ENCODE peak calls at places on chromosomes 2 and 18, in six cellular contexts. One of them, this sample, is unnamed.

GRCh38 chr2:133378386-133378785 is 189.9 kb downstream of the NCKAP5 start:
- DNase-seq in OCI-LY7: no peak
- DNase-seq in heart left ventricle: no peak
- DNase-seq in AG04450: no peak
- DNase-seq in A549: no peak
- DNase-seq in small intestine: no peak
- DNase-seq in this sample: no peak

GRCh38 chr2:50049237-50049636 is 894.9 kb upstream of the FSHR start:
- DNase-seq in OCI-LY7: no peak
- DNase-seq in AG04450: no peak
- DNase-seq in heart left ventricle: no peak
- DNase-seq in small intestine: peak; percentile 62
- DNase-seq in A549: no peak
- DNase-seq in this sample: no peak

GRCh38 chr2:95343429-95344207 is 46.5 kb downstream of the KCNIP3 start:
- DNase-seq in A549: no peak
- DNase-seq in heart left ventricle: no peak
- DNase-seq in AG04450: no peak
- DNase-seq in OCI-LY7: no peak
- DNase-seq in small intestine: no peak
- DNase-seq in this sample: no peak

GRCh38 chr2:66555076-66555475 is 120.2 kb downstream of the MEIS1 start:
- DNase-seq in heart left ventricle: no peak
- DNase-seq in OCI-LY7: no peak
- DNase-seq in AG04450: no peak
- DNase-seq in small intestine: no peak
- DNase-seq in A549: no peak
- DNase-seq in this sample: no peak

GRCh38 chr2:38467768-38468463 is 90.8 kb upstream of the ATL2 start:
- DNase-seq in small intestine: no peak
- DNase-seq in OCI-LY7: no peak
- DNase-seq in AG04450: no peak
- DNase-seq in A549: no peak
- DNase-seq in heart left ventricle: no peak
- DNase-seq in this sample: no peak

GRCh38 chr2:128303911-128304310 is 14.8 kb downstream of the HS6ST1 start:
- DNase-seq in heart left ventricle: no peak
- DNase-seq in OCI-LY7: no peak
- DNase-seq in AG04450: no peak
- DNase-seq in small intestine: no peak
- DNase-seq in A549: no peak
- DNase-seq in this sample: no peak

GRCh38 chr18:76750269-76750668 is 72.1 kb upstream of the ZNF236 start:
- DNase-seq in small intestine: no peak
- DNase-seq in OCI-LY7: no peak
- DNase-seq in A549: no peak
- DNase-seq in heart left ventricle: no peak
- DNase-seq in AG04450: no peak
- DNase-seq in this sample: no peak

GRCh38 chr18:12828116-12829051 is 55.7 kb downstream of the PTPN2 start:
- DNase-seq in small intestine: no peak
- DNase-seq in OCI-LY7: no peak
- DNase-seq in heart left ventricle: no peak
- DNase-seq in A549: no peak
- DNase-seq in AG04450: no peak
- DNase-seq in this sample: no peak

GRCh38 chr18:59960272-59960671 is 60.5 kb downstream of the PMAIP1 start:
- DNase-seq in A549: no peak
- DNase-seq in small intestine: no peak
- DNase-seq in heart left ventricle: no peak
- DNase-seq in AG04450: no peak
- DNase-seq in OCI-LY7: no peak
- DNase-seq in this sample: no peak

GRCh38 chr2:232299927-232300674 is 78.5 kb upstream of the ALPP start:
- DNase-seq in heart left ventricle: no peak
- DNase-seq in small intestine: no peak
- DNase-seq in AG04450: no peak
- DNase-seq in A549: no peak
- DNase-seq in OCI-LY7: no peak
- DNase-seq in this sample: no peak

GRCh38 chr2:200408428-200409311 is 101.2 kb downstream of the KCTD18 start:
- DNase-seq in OCI-LY7: no peak
- DNase-seq in A549: peak; percentile 72
- DNase-seq in AG04450: peak; percentile 82
- DNase-seq in small intestine: peak; percentile 73
- DNase-seq in heart left ventricle: no peak
- DNase-seq in this sample: peak; percentile 33

GRCh38 chr18:33706391-33706790 is 128.4 kb downstream of the ASXL3 start:
- DNase-seq in heart left ventricle: no peak
- DNase-seq in OCI-LY7: no peak
- DNase-seq in A549: no peak
- DNase-seq in AG04450: no peak
- DNase-seq in small intestine: no peak
- DNase-seq in this sample: no peak

GRCh38 chr2:72605836-72606442 is 219.9 kb downstream of the EXOC6B start:
- DNase-seq in AG04450: no peak
- DNase-seq in small intestine: peak; percentile 67
- DNase-seq in A549: peak; percentile 24
- DNase-seq in heart left ventricle: no peak
- DNase-seq in OCI-LY7: peak; percentile 13
- DNase-seq in this sample: no peak

GRCh38 chr2:120352701-120353590 is 7.0 kb downstream of the INHBB start:
- DNase-seq in small intestine: no peak
- DNase-seq in heart left ventricle: no peak
- DNase-seq in AG04450: no peak
- DNase-seq in A549: no peak
- DNase-seq in OCI-LY7: no peak
- DNase-seq in this sample: no peak

GRCh38 chr18:79940814-79941472 is 10.5 kb downstream of the SLC66A2 start:
- DNase-seq in heart left ventricle: no peak
- DNase-seq in OCI-LY7: no peak
- DNase-seq in A549: no peak
- DNase-seq in small intestine: no peak
- DNase-seq in AG04450: no peak
- DNase-seq in this sample: peak; percentile 18

GRCh38 chr2:145654746-145655145 is 1134.8 kb upstream of the ZEB2 start:
- DNase-seq in AG04450: no peak
- DNase-seq in OCI-LY7: no peak
- DNase-seq in small intestine: no peak
- DNase-seq in heart left ventricle: no peak
- DNase-seq in A549: no peak
- DNase-seq in this sample: no peak

GRCh38 chr2:239742377-239742776 is 282.8 kb downstream of the NDUFA10 start:
- DNase-seq in small intestine: no peak
- DNase-seq in OCI-LY7: no peak
- DNase-seq in AG04450: no peak
- DNase-seq in heart left ventricle: no peak
- DNase-seq in A549: no peak
- DNase-seq in this sample: no peak

GRCh38 chr2:172084734-172085459 is 410 bp upstream of the DLX1 start:
- DNase-seq in small intestine: peak; percentile 68
- DNase-seq in A549: peak; percentile 93
- DNase-seq in AG04450: peak; percentile 87
- DNase-seq in OCI-LY7: peak; percentile 77
- DNase-seq in heart left ventricle: peak; percentile 73
- DNase-seq in this sample: peak; percentile 80

GRCh38 chr2:157786663-157787363 is 89.3 kb downstream of the ACVR1 start:
- DNase-seq in OCI-LY7: no peak
- DNase-seq in A549: no peak
- DNase-seq in small intestine: no peak
- DNase-seq in heart left ventricle: no peak
- DNase-seq in AG04450: no peak
- DNase-seq in this sample: no peak

GRCh38 chr2:160054984-160055725 is 7.3 kb downstream of the PLA2R1 start:
- DNase-seq in small intestine: no peak
- DNase-seq in A549: no peak
- DNase-seq in OCI-LY7: no peak
- DNase-seq in AG04450: no peak
- DNase-seq in heart left ventricle: no peak
- DNase-seq in this sample: no peak

GRCh38 chr2:233352141-233352842 is 2.0 kb upstream of the DGKD start:
- DNase-seq in OCI-LY7: no peak
- DNase-seq in heart left ventricle: no peak
- DNase-seq in small intestine: no peak
- DNase-seq in A549: no peak
- DNase-seq in AG04450: no peak
- DNase-seq in this sample: no peak

GRCh38 chr2:134479696-134480330 is 225.9 kb downstream of the MGAT5 start:
- DNase-seq in small intestine: no peak
- DNase-seq in heart left ventricle: peak; percentile 6
- DNase-seq in AG04450: no peak
- DNase-seq in OCI-LY7: no peak
- DNase-seq in A549: no peak
- DNase-seq in this sample: no peak

GRCh38 chr2:135701442-135701841 is 40.2 kb upstream of the UBXN4 start:
- DNase-seq in small intestine: no peak
- DNase-seq in OCI-LY7: no peak
- DNase-seq in A549: no peak
- DNase-seq in heart left ventricle: no peak
- DNase-seq in AG04450: no peak
- DNase-seq in this sample: no peak

GRCh38 chr18:23547806-23548205 is 38.5 kb downstream of the NPC1 start:
- DNase-seq in small intestine: peak; percentile 60
- DNase-seq in A549: peak; percentile 59
- DNase-seq in AG04450: no peak
- DNase-seq in heart left ventricle: no peak
- DNase-seq in OCI-LY7: no peak
- DNase-seq in this sample: no peak

GRCh38 chr18:35201502-35201901 is 39.3 kb upstream of the ZNF397 start:
- DNase-seq in OCI-LY7: no peak
- DNase-seq in small intestine: no peak
- DNase-seq in heart left ventricle: no peak
- DNase-seq in A549: no peak
- DNase-seq in AG04450: no peak
- DNase-seq in this sample: no peak

DNA sequence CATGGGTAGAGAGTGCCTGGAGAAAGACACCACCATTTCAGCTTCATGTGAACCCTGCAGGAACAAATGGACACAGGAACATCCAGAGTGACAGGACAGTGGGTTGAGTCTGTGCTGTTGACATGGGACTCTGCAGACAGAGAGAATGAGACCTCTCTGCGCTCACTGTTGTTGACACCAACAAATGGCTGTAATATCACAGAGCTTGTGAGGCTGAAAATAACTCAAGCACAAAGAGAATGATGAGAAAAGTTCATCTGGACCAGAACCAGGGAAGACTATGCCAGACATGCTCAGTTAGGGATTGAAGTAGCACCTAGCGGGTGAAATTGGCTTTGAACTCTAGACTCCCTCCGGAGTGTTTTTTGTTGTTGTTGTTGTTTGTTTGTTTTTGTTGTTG is 37.0 kb upstream of the YWHAQ start:
- DNase-seq in AG04450: no peak
- DNase-seq in OCI-LY7: no peak
- DNase-seq in A549: no peak
- DNase-seq in heart left ventricle: no peak
- DNase-seq in small intestine: no peak
- DNase-seq in this sample: no peak
- H3K27ac ChIP-seq in AG04450: no peak overlapping the region
- H3K27ac ChIP-seq in OCI-LY7: no peak overlapping the region
- H3K27ac ChIP-seq in A549: peak overlapping the region; percentile 29
- H3K27ac ChIP-seq in heart left ventricle: no peak overlapping the region
- H3K27ac ChIP-seq in small intestine: no peak overlapping the region
- H3K27ac ChIP-seq in this sample: no peak overlapping the region

GRCh38 chr2:17756629-17757028 is 2.7 kb downstream of the GEN1 start:
- DNase-seq in small intestine: peak; percentile 37
- DNase-seq in heart left ventricle: no peak
- DNase-seq in AG04450: no peak
- DNase-seq in A549: no peak
- DNase-seq in OCI-LY7: no peak
- DNase-seq in this sample: no peak
- H3K4me3 ChIP-seq in small intestine: no peak overlapping the region
- H3K4me3 ChIP-seq in heart left ventricle: no peak overlapping the region
- H3K4me3 ChIP-seq in AG04450: no peak overlapping the region
- H3K4me3 ChIP-seq in A549: no peak overlapping the region
- H3K4me3 ChIP-seq in OCI-LY7: peak overlapping the region; percentile 33
- H3K4me3 ChIP-seq in this sample: no peak overlapping the region

GRCh38 chr2:98726172-98726725 is 4.7 kb downstream of the MGAT4A start:
- DNase-seq in AG04450: no peak
- DNase-seq in A549: no peak
- DNase-seq in OCI-LY7: no peak
- DNase-seq in small intestine: peak; percentile 59
- DNase-seq in heart left ventricle: no peak
- DNase-seq in this sample: no peak

GRCh38 chr2:98729652-98730051 is 1.3 kb downstream of the MGAT4A start:
- DNase-seq in small intestine: peak; percentile 53
- DNase-seq in A549: no peak
- DNase-seq in OCI-LY7: no peak
- DNase-seq in AG04450: no peak
- DNase-seq in heart left ventricle: no peak
- DNase-seq in this sample: no peak

GRCh38 chr2:98726735-98727368 is 4.1 kb downstream of the MGAT4A start:
- DNase-seq in heart left ventricle: no peak
- DNase-seq in OCI-LY7: no peak
- DNase-seq in AG04450: no peak
- DNase-seq in A549: no peak
- DNase-seq in small intestine: peak; percentile 55
- DNase-seq in this sample: no peak

GRCh38 chr2:98727758-98728718 is 2.9 kb downstream of the MGAT4A start:
- DNase-seq in OCI-LY7: no peak
- DNase-seq in heart left ventricle: no peak
- DNase-seq in A549: no peak
- DNase-seq in AG04450: no peak
- DNase-seq in small intestine: peak; percentile 69
- DNase-seq in this sample: no peak

DNA sequence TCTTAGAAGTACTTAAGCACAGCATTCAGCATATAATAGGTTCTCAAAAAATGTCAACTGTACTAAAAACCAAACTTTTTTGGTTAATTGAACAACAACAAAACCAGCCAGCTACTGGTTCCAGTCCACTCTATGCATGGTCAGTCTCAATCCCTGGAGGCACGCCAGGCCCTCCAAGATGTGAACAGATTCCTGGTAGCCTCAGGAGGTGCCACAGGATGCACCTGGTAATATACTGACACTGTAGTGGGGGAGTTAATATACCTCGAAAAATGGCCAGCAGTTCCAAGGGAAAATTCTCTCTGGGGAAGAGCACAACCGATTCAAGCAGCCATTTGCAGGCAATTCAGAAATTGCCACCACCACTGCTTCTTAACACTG is 3.6 kb downstream of the MGAT4A start:
- DNase-seq in OCI-LY7: no peak
- DNase-seq in heart left ventricle: peak; percentile 27
- DNase-seq in AG04450: no peak
- DNase-seq in small intestine: no peak
- DNase-seq in A549: no peak
- DNase-seq in this sample: peak; percentile 51
- H3K27ac ChIP-seq in OCI-LY7: no peak overlapping the region
- H3K27ac ChIP-seq in heart left ventricle: peak overlapping the region; percentile 86
- H3K27ac ChIP-seq in AG04450: no peak overlapping the region
- H3K27ac ChIP-seq in small intestine: peak overlapping the region; percentile 90
- H3K27ac ChIP-seq in A549: no peak overlapping the region
- H3K27ac ChIP-seq in this sample: peak overlapping the region; percentile 65

GRCh38 chr2:173090973-173091660 is 15.5 kb downstream of the MAP3K20 start:
- DNase-seq in heart left ventricle: peak; percentile 35
- DNase-seq in A549: no peak
- DNase-seq in small intestine: no peak
- DNase-seq in OCI-LY7: no peak
- DNase-seq in AG04450: no peak
- DNase-seq in this sample: no peak
- H3K4me3 ChIP-seq in heart left ventricle: no peak overlapping the region
- H3K4me3 ChIP-seq in A549: no peak overlapping the region
- H3K4me3 ChIP-seq in small intestine: no peak overlapping the region
- H3K4me3 ChIP-seq in OCI-LY7: no peak overlapping the region
- H3K4me3 ChIP-seq in AG04450: peak overlapping the region; percentile 40
- H3K4me3 ChIP-seq in this sample: no peak overlapping the region